ENCODE peak calls at places on chromosomes 6 and 20, in seven cellular contexts. One of them, this sample, is unnamed.

GRCh38 chr6:105431226-105431625 is 28.3 kb upstream of the PREP start:
- DNase-seq in stimulated activated CD8-positive, alpha-beta memory T cell treated with anti-CD3 and anti-CD28 coated beads, Interleukin-15, amount 100 ng/mL, for 1 hour: no peak
- DNase-seq in WTC11: no peak
- DNase-seq in GM23248: peak
- DNase-seq in GM20000: peak
- DNase-seq in AG09309: no peak
- DNase-seq in Caki2: peak
- DNase-seq in this sample: peak

GRCh38 chr20:47985092-47985850 is 200.0 kb upstream of the SULF2 start:
- DNase-seq in stimulated activated CD8-positive, alpha-beta memory T cell treated with anti-CD3 and anti-CD28 coated beads, Interleukin-15, amount 100 ng/mL, for 1 hour: no peak
- DNase-seq in WTC11: peak
- DNase-seq in GM23248: peak
- DNase-seq in GM20000: no peak
- DNase-seq in AG09309: no peak
- DNase-seq in Caki2: peak
- DNase-seq in this sample: no peak

GRCh38 chr20:61886721-61887658 is 178.7 kb downstream of the TAF4 start:
- DNase-seq in stimulated activated CD8-positive, alpha-beta memory T cell treated with anti-CD3 and anti-CD28 coated beads, Interleukin-15, amount 100 ng/mL, for 1 hour: no peak
- DNase-seq in WTC11: peak
- DNase-seq in GM23248: peak
- DNase-seq in GM20000: peak
- DNase-seq in AG09309: no peak
- DNase-seq in Caki2: peak
- DNase-seq in this sample: peak

GRCh38 chr6:39063520-39063919 is 14.9 kb downstream of the GLP1R start:
- DNase-seq in stimulated activated CD8-positive, alpha-beta memory T cell treated with anti-CD3 and anti-CD28 coated beads, Interleukin-15, amount 100 ng/mL, for 1 hour: no peak
- DNase-seq in WTC11: no peak
- DNase-seq in GM23248: no peak
- DNase-seq in GM20000: no peak
- DNase-seq in AG09309: no peak
- DNase-seq in Caki2: no peak
- DNase-seq in this sample: no peak

GRCh38 chr6:141726158-141726557 is 406.6 kb upstream of the GJE1 start:
- DNase-seq in stimulated activated CD8-positive, alpha-beta memory T cell treated with anti-CD3 and anti-CD28 coated beads, Interleukin-15, amount 100 ng/mL, for 1 hour: no peak
- DNase-seq in WTC11: no peak
- DNase-seq in GM23248: no peak
- DNase-seq in GM20000: no peak
- DNase-seq in AG09309: no peak
- DNase-seq in Caki2: no peak
- DNase-seq in this sample: no peak

GRCh38 chr20:41234546-41234945 is 83.0 kb downstream of the ZHX3 start:
- DNase-seq in stimulated activated CD8-positive, alpha-beta memory T cell treated with anti-CD3 and anti-CD28 coated beads, Interleukin-15, amount 100 ng/mL, for 1 hour: no peak
- DNase-seq in WTC11: no peak
- DNase-seq in GM23248: peak
- DNase-seq in GM20000: no peak
- DNase-seq in AG09309: no peak
- DNase-seq in Caki2: no peak
- DNase-seq in this sample: no peak

GRCh38 chr6:133243723-133244122 is 2.6 kb downstream of the EYA4 start:
- DNase-seq in stimulated activated CD8-positive, alpha-beta memory T cell treated with anti-CD3 and anti-CD28 coated beads, Interleukin-15, amount 100 ng/mL, for 1 hour: no peak
- DNase-seq in WTC11: no peak
- DNase-seq in GM23248: no peak
- DNase-seq in GM20000: no peak
- DNase-seq in AG09309: no peak
- DNase-seq in Caki2: no peak
- DNase-seq in this sample: no peak

GRCh38 chr6:692858-693736 is at the start of gene EXOC2:
- DNase-seq in stimulated activated CD8-positive, alpha-beta memory T cell treated with anti-CD3 and anti-CD28 coated beads, Interleukin-15, amount 100 ng/mL, for 1 hour: peak
- DNase-seq in WTC11: peak
- DNase-seq in GM23248: peak
- DNase-seq in GM20000: peak
- DNase-seq in AG09309: peak
- DNase-seq in Caki2: peak
- DNase-seq in this sample: peak

GRCh38 chr20:32206383-32207210 is 946 bp downstream of the PLAGL2 start:
- DNase-seq in stimulated activated CD8-positive, alpha-beta memory T cell treated with anti-CD3 and anti-CD28 coated beads, Interleukin-15, amount 100 ng/mL, for 1 hour: no peak
- DNase-seq in WTC11: no peak
- DNase-seq in GM23248: peak
- DNase-seq in GM20000: no peak
- DNase-seq in AG09309: no peak
- DNase-seq in Caki2: no peak
- DNase-seq in this sample: no peak

GRCh38 chr20:49891486-49891885 is 23.8 kb downstream of the SPATA2 start:
- DNase-seq in stimulated activated CD8-positive, alpha-beta memory T cell treated with anti-CD3 and anti-CD28 coated beads, Interleukin-15, amount 100 ng/mL, for 1 hour: no peak
- DNase-seq in WTC11: no peak
- DNase-seq in GM23248: no peak
- DNase-seq in GM20000: no peak
- DNase-seq in AG09309: no peak
- DNase-seq in Caki2: no peak
- DNase-seq in this sample: no peak

GRCh38 chr6:130743175-130743574 is 84.0 kb upstream of the SMLR1 start:
- DNase-seq in stimulated activated CD8-positive, alpha-beta memory T cell treated with anti-CD3 and anti-CD28 coated beads, Interleukin-15, amount 100 ng/mL, for 1 hour: no peak
- DNase-seq in WTC11: peak
- DNase-seq in GM23248: peak
- DNase-seq in GM20000: no peak
- DNase-seq in AG09309: no peak
- DNase-seq in Caki2: no peak
- DNase-seq in this sample: no peak

GRCh38 chr6:122770835-122771601 is 8.5 kb upstream of the FABP7 start:
- DNase-seq in stimulated activated CD8-positive, alpha-beta memory T cell treated with anti-CD3 and anti-CD28 coated beads, Interleukin-15, amount 100 ng/mL, for 1 hour: no peak
- DNase-seq in WTC11: no peak
- DNase-seq in GM23248: no peak
- DNase-seq in GM20000: no peak
- DNase-seq in AG09309: no peak
- DNase-seq in Caki2: no peak
- DNase-seq in this sample: no peak

This sample was measured in GM10248.